ENCODE peak calls at places on chromosome 10, in seven cellular contexts. One of them, this sample, is unnamed.

GRCh38 chr10:16594106-16594505 is 72.4 kb upstream of the C1QL3 start:
- DNase-seq in astrocyte of the cerebellum: no peak
- DNase-seq in NCI-H1105 treated with DMSO at 0.1 percent for 48 hours: peak; percentile 79
- DNase-seq in retina: no peak
- DNase-seq in ELF-1: no peak
- DNase-seq in T-helper 1 cell: no peak
- DNase-seq in fibroblast of pulmonary artery: no peak
- DNase-seq in this sample: no peak

GRCh38 chr10:3068968-3069737 is 1.8 kb downstream of the PFKP start:
- DNase-seq in astrocyte of the cerebellum: no peak
- DNase-seq in NCI-H1105 treated with DMSO at 0.1 percent for 48 hours: no peak
- DNase-seq in retina: peak; percentile 56
- DNase-seq in ELF-1: no peak
- DNase-seq in T-helper 1 cell: no peak
- DNase-seq in fibroblast of pulmonary artery: peak; percentile 31
- DNase-seq in this sample: no peak

GRCh38 chr10:132702601-132703304 is 83.2 kb downstream of the NKX6-2 start:
- DNase-seq in astrocyte of the cerebellum: no peak
- DNase-seq in NCI-H1105 treated with DMSO at 0.1 percent for 48 hours: no peak
- DNase-seq in retina: no peak
- DNase-seq in ELF-1: no peak
- DNase-seq in T-helper 1 cell: no peak
- DNase-seq in fibroblast of pulmonary artery: no peak
- DNase-seq in this sample: peak; percentile 15

GRCh38 chr10:70595566-70596016 is 7.0 kb downstream of the PRF1 start:
- DNase-seq in astrocyte of the cerebellum: no peak
- DNase-seq in NCI-H1105 treated with DMSO at 0.1 percent for 48 hours: no peak
- DNase-seq in retina: no peak
- DNase-seq in ELF-1: no peak
- DNase-seq in T-helper 1 cell: no peak
- DNase-seq in fibroblast of pulmonary artery: no peak
- DNase-seq in this sample: no peak

GRCh38 chr10:20100157-20100556 is 283.9 kb downstream of the PLXDC2 start:
- DNase-seq in astrocyte of the cerebellum: peak; percentile 40
- DNase-seq in NCI-H1105 treated with DMSO at 0.1 percent for 48 hours: no peak
- DNase-seq in retina: peak; percentile 48
- DNase-seq in ELF-1: no peak
- DNase-seq in T-helper 1 cell: no peak
- DNase-seq in fibroblast of pulmonary artery: peak; percentile 86
- DNase-seq in this sample: no peak

GRCh38 chr10:121580276-121581116 is 17.7 kb downstream of the FGFR2 start:
- DNase-seq in astrocyte of the cerebellum: no peak
- DNase-seq in NCI-H1105 treated with DMSO at 0.1 percent for 48 hours: no peak
- DNase-seq in retina: peak; percentile 33
- DNase-seq in ELF-1: peak; percentile 96
- DNase-seq in T-helper 1 cell: no peak
- DNase-seq in fibroblast of pulmonary artery: no peak
- DNase-seq in this sample: no peak

GRCh38 chr10:122468220-122468922 is 7.0 kb downstream of the HTRA1 start:
- DNase-seq in astrocyte of the cerebellum: no peak
- DNase-seq in NCI-H1105 treated with DMSO at 0.1 percent for 48 hours: no peak
- DNase-seq in retina: no peak
- DNase-seq in ELF-1: no peak
- DNase-seq in T-helper 1 cell: no peak
- DNase-seq in fibroblast of pulmonary artery: no peak
- DNase-seq in this sample: no peak

GRCh38 chr10:95536017-95536416 is 25.2 kb downstream of the SORBS1 start:
- DNase-seq in astrocyte of the cerebellum: no peak
- DNase-seq in NCI-H1105 treated with DMSO at 0.1 percent for 48 hours: no peak
- DNase-seq in retina: peak; percentile 30
- DNase-seq in ELF-1: no peak
- DNase-seq in T-helper 1 cell: no peak
- DNase-seq in fibroblast of pulmonary artery: peak; percentile 38
- DNase-seq in this sample: no peak

GRCh38 chr10:71077796-71078453 is 134.4 kb upstream of the UNC5B start:
- DNase-seq in astrocyte of the cerebellum: no peak
- DNase-seq in NCI-H1105 treated with DMSO at 0.1 percent for 48 hours: no peak
- DNase-seq in retina: peak; percentile 9
- DNase-seq in ELF-1: no peak
- DNase-seq in T-helper 1 cell: no peak
- DNase-seq in fibroblast of pulmonary artery: no peak
- DNase-seq in this sample: no peak

GRCh38 chr10:49068209-49068608 is 47.1 kb downstream of the VSTM4 start:
- DNase-seq in astrocyte of the cerebellum: no peak
- DNase-seq in NCI-H1105 treated with DMSO at 0.1 percent for 48 hours: no peak
- DNase-seq in retina: no peak
- DNase-seq in ELF-1: no peak
- DNase-seq in T-helper 1 cell: no peak
- DNase-seq in fibroblast of pulmonary artery: no peak
- DNase-seq in this sample: no peak

GRCh38 chr10:43176271-43176670 is 38.0 kb downstream of the CSGALNACT2 start:
- DNase-seq in astrocyte of the cerebellum: no peak
- DNase-seq in NCI-H1105 treated with DMSO at 0.1 percent for 48 hours: no peak
- DNase-seq in retina: no peak
- DNase-seq in ELF-1: no peak
- DNase-seq in T-helper 1 cell: no peak
- DNase-seq in fibroblast of pulmonary artery: no peak
- DNase-seq in this sample: no peak

GRCh38 chr10:120011359-120012132 is 119.0 kb downstream of the SEC23IP start:
- DNase-seq in astrocyte of the cerebellum: no peak
- DNase-seq in NCI-H1105 treated with DMSO at 0.1 percent for 48 hours: no peak
- DNase-seq in retina: peak; percentile 42
- DNase-seq in ELF-1: peak; percentile 64
- DNase-seq in T-helper 1 cell: no peak
- DNase-seq in fibroblast of pulmonary artery: no peak
- DNase-seq in this sample: no peak

GRCh38 chr10:124740374-124741280 is 3.6 kb downstream of the FAM53B start:
- DNase-seq in astrocyte of the cerebellum: peak; percentile 20
- DNase-seq in NCI-H1105 treated with DMSO at 0.1 percent for 48 hours: no peak
- DNase-seq in retina: peak; percentile 52
- DNase-seq in ELF-1: peak; percentile 52
- DNase-seq in T-helper 1 cell: no peak
- DNase-seq in fibroblast of pulmonary artery: peak; percentile 65
- DNase-seq in this sample: peak; percentile 72

GRCh38 chr10:52993109-52993508 is 220.5 kb upstream of the MBL2 start:
- DNase-seq in astrocyte of the cerebellum: no peak
- DNase-seq in NCI-H1105 treated with DMSO at 0.1 percent for 48 hours: no peak
- DNase-seq in retina: no peak
- DNase-seq in ELF-1: no peak
- DNase-seq in T-helper 1 cell: no peak
- DNase-seq in fibroblast of pulmonary artery: no peak
- DNase-seq in this sample: no peak

GRCh38 chr10:123522702-123523312 is 143.3 kb upstream of the GPR26 start:
- DNase-seq in astrocyte of the cerebellum: no peak
- DNase-seq in NCI-H1105 treated with DMSO at 0.1 percent for 48 hours: no peak
- DNase-seq in retina: no peak
- DNase-seq in ELF-1: no peak
- DNase-seq in T-helper 1 cell: no peak
- DNase-seq in fibroblast of pulmonary artery: no peak
- DNase-seq in this sample: no peak

GRCh38 chr10:52706347-52707070 is 66.1 kb downstream of the MBL2 start:
- DNase-seq in astrocyte of the cerebellum: peak; percentile 5
- DNase-seq in NCI-H1105 treated with DMSO at 0.1 percent for 48 hours: no peak
- DNase-seq in retina: no peak
- DNase-seq in ELF-1: no peak
- DNase-seq in T-helper 1 cell: no peak
- DNase-seq in fibroblast of pulmonary artery: peak; percentile 14
- DNase-seq in this sample: no peak

GRCh38 chr10:26798298-26798697 is 62.5 kb downstream of the ABI1 start:
- DNase-seq in astrocyte of the cerebellum: no peak
- DNase-seq in NCI-H1105 treated with DMSO at 0.1 percent for 48 hours: no peak
- DNase-seq in retina: no peak
- DNase-seq in ELF-1: no peak
- DNase-seq in T-helper 1 cell: no peak
- DNase-seq in fibroblast of pulmonary artery: no peak
- DNase-seq in this sample: no peak

GRCh38 chr10:64283621-64284020 is 762.4 kb downstream of the REEP3 start:
- DNase-seq in astrocyte of the cerebellum: no peak
- DNase-seq in NCI-H1105 treated with DMSO at 0.1 percent for 48 hours: no peak
- DNase-seq in retina: no peak
- DNase-seq in ELF-1: no peak
- DNase-seq in T-helper 1 cell: no peak
- DNase-seq in fibroblast of pulmonary artery: no peak
- DNase-seq in this sample: no peak